ENCODE peak calls at places on chromosome 6, in five cellular contexts. Y, H, M, D and E are unnamed samples.

GRCh38 chr6:69756357-69756756 is 40.5 kb downstream of the LMBRD1 start:
- DNase-seq in M (no peak), H (no peak), Y (no peak), D (no peak), E (no peak)

GRCh38 chr6:20873425-20874190 is 339.4 kb downstream of the CDKAL1 start:
- DNase-seq in M (no peak), H (peak; percentile 68), D (peak; percentile 54), Y (no peak), E (peak; percentile 49)

GRCh38 chr6:48389146-48390043 is 278.4 kb upstream of the PTCHD4 start:
- DNase-seq in Y (no peak), D (no peak), M (no peak), H (no peak), E (no peak)

GRCh38 chr6:39003072-39003471 is 45.5 kb upstream of the GLP1R start:
- DNase-seq in M (no peak), D (no peak), Y (no peak), H (peak; percentile 75), E (peak; percentile 75)

GRCh38 chr6:30885481-30885998 is 1.2 kb downstream of the DDR1 start:
- DNase-seq in Y (no peak), H (no peak), D (no peak), M (peak; percentile 89), E (no peak)

GRCh38 chr6:150323205-150323604 is 45.6 kb upstream of the IYD start:
- DNase-seq in M (no peak), Y (no peak), D (no peak), H (no peak), E (no peak)

GRCh38 chr6:72715119-72715518 is 93.3 kb downstream of the KCNQ5 start:
- DNase-seq in M (peak; percentile 34), H (no peak), Y (no peak), D (no peak), E (no peak)

GRCh38 chr6:36616888-36617521 is 22.8 kb downstream of the SRSF3 start:
- DNase-seq in M (peak; percentile 79), H (no peak), Y (no peak), D (no peak), E (no peak)

GRCh38 chr6:26197736-26198625 is 110.8 kb downstream of the HFE start:
- DNase-seq in H (peak; percentile 75), Y (no peak), D (peak; percentile 39), M (peak; percentile 39), E (no peak)

GRCh38 chr6:164998297-164998696 is 311.1 kb downstream of the C6orf118 start:
- DNase-seq in Y (no peak), H (no peak), D (no peak), M (no peak), E (no peak)

GRCh38 chr6:44053760-44054556 is 73.3 kb downstream of the MRPL14 start:
- DNase-seq in M (no peak), H (peak; percentile 81), D (peak; percentile 58), Y (no peak), E (no peak)

GRCh38 chr6:45946352-45946751 is 69.3 kb downstream of the CLIC5 start:
- DNase-seq in Y (peak; percentile 26), D (peak; percentile 90), M (no peak), H (peak; percentile 81), E (peak; percentile 47)

GRCh38 chr6:74646461-74646860 is 559.4 kb downstream of the COL12A1 start:
- DNase-seq in D (no peak), H (no peak), Y (no peak), M (no peak), E (no peak)

GRCh38 chr6:63859520-63859919 is 223.9 kb downstream of the PHF3 start:
- DNase-seq in M (no peak), Y (no peak), H (no peak), D (peak; percentile 8), E (no peak)

GRCh38 chr6:63858691-63859090 is 223.1 kb downstream of the PHF3 start:
- DNase-seq in D (no peak), H (no peak), M (no peak), Y (no peak), E (no peak)

DNA sequence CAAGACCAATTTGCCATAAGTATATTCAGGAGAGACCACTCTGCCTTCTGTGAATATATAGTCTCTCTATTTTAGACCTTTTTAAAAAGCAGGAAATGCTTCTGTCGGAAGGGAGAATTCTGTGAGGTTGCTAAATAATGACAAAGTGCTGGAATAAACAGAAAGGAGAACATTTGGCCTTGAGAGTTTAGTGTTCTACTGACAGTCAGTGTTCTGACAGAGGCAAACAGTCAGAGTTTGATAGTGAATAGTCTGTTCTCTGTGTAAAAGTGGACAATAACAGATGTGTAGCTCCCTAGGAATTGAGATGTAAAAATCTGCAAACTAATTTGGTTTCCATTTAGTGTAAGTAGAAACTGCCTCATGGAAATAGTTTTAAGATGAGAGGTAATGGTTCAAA is 220.7 kb downstream of the PHF3 start:
- DNase-seq in M (no peak), H (no peak), Y (no peak), D (peak; percentile 24), E (no peak)
- H3K27ac ChIP-seq in M (no peak overlapping the region), H (no peak overlapping the region), Y (no peak overlapping the region), D (no peak overlapping the region), E (no peak overlapping the region)

DNA sequence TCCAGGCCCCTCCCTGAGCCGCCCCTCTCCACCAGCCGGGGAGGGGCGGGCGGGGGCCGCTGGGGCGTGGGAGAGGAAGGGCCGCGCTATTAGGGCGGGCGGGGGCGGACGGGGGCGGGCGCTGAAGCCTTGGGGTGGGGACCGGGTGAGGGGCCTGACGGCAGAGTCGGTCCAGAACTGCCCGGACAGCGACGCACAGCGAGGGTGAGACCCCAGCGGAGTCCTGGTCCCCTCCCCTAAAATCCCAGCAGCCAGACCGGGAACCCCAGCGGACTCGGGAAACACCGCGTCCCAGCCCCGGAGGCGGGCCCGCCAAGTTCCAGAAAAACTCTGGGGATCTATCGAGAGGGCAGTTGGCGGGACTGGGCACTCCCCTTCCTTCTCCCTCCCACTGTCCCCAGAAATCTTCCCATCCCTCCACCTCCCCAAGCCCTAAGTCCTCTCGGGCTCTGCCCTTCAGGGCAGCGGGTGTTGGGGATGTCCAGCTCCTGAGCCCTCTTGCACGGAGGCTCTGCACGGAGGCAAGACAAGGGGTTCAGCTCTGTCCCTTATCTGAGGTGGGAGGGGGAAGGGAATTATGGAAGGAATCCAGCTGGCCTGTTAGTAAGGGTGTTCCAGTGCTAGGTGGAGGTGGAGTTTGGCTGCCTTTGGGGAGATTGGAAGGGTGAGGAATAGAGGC is at the start of gene PRICKLE4:
- DNase-seq in Y (no peak), H (peak; percentile 78), D (no peak), M (peak; percentile 73), E (peak; percentile 54)
- H3K27ac ChIP-seq in Y (peak within 1 kb of the TSS; percentile 85), H (no peak within 1 kb of the TSS), D (no peak within 1 kb of the TSS), M (peak within 1 kb of the TSS; percentile 89), E (no peak within 1 kb of the TSS)

GRCh38 chr6:3742076-3742425 is 9.5 kb downstream of the PXDC1 start:
- DNase-seq in D (no peak), Y (no peak), M (no peak), H (no peak), E (no peak)

GRCh38 chr6:3739311-3739897 is 12.1 kb downstream of the PXDC1 start:
- DNase-seq in D (no peak), Y (no peak), M (no peak), H (peak; percentile 33), E (no peak)

GRCh38 chr6:3742426-3743344 is 8.8 kb downstream of the PXDC1 start:
- DNase-seq in Y (peak; percentile 75), H (peak; percentile 97), D (peak; percentile 78), M (peak; percentile 86), E (peak; percentile 89)

GRCh38 chr6:3741477-3741871 is 10.0 kb downstream of the PXDC1 start:
- DNase-seq in Y (no peak), H (no peak), M (no peak), D (no peak), E (no peak)

GRCh38 chr6:3740551-3741476 is 10.7 kb downstream of the PXDC1 start:
- DNase-seq in Y (no peak), H (no peak), M (no peak), D (no peak), E (no peak)
- H3K27ac ChIP-seq in Y (no peak overlapping the region), H (no peak overlapping the region), M (peak overlapping the region; percentile 65), D (no peak overlapping the region), E (no peak overlapping the region)

DNA sequence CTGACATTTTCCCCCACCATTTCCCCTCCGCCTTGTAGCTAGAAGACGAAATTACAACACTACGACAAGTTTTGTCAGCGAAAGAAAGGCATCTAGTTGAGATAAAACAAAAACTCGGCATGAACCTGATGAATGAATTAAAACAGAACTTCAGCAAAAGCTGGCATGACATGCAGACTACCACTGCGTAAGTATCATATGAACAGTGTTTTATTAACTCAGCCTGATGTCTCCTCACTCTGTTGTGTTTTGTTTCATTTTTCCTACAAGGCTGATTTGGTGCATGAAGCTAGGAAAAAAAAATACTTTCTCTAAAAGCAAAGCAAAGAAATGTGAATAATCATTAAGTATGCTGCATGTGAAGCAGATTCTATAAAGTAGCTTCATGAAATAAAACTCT is 72.7 kb downstream of the HDDC2 start:
- DNase-seq in H (no peak), Y (no peak), D (peak; percentile 16), M (no peak), E (no peak)
- H3K27ac ChIP-seq in H (no peak overlapping the region), Y (no peak overlapping the region), D (no peak overlapping the region), M (no peak overlapping the region), E (no peak overlapping the region)

GRCh38 chr6:13452346-13453171 is 34.8 kb downstream of the GFOD1 start:
- DNase-seq in D (peak; percentile 41), Y (no peak), M (no peak), H (peak; percentile 50), E (no peak)
- H3K27ac ChIP-seq in D (no peak overlapping the region), Y (no peak overlapping the region), M (no peak overlapping the region), H (no peak overlapping the region), E (no peak overlapping the region)

GRCh38 chr6:11264100-11264499 is 31.6 kb upstream of the NEDD9 start:
- DNase-seq in M (no peak), Y (no peak), D (no peak), H (peak; percentile 67), E (no peak)

GRCh38 chr6:11262231-11262630 is 29.8 kb upstream of the NEDD9 start:
- DNase-seq in D (no peak), Y (no peak), M (no peak), H (no peak), E (no peak)

GRCh38 chr6:11265932-11266331 is 33.5 kb upstream of the NEDD9 start:
- DNase-seq in M (no peak), D (no peak), Y (no peak), H (no peak), E (no peak)

GRCh38 chr6:11260249-11261038 is 28.0 kb upstream of the NEDD9 start:
- DNase-seq in H (peak; percentile 3), Y (no peak), M (no peak), D (no peak), E (no peak)

GRCh38 chr6:11263185-11263817 is 30.8 kb upstream of the NEDD9 start:
- DNase-seq in D (peak; percentile 87), M (no peak), Y (peak; percentile 52), H (peak; percentile 73), E (no peak)
- H3K27ac ChIP-seq in D (peak overlapping the region; percentile 17), M (peak overlapping the region; percentile 2), Y (peak overlapping the region; percentile 81), H (peak overlapping the region; percentile 19), E (no peak overlapping the region)